ENCODE peak calls at places on chromosomes 16 and 17, in seven cellular contexts. One of them, this sample, is unnamed.

GRCh38 chr17:80119271-80119791 is 17.9 kb downstream of the GAA start:
- DNase-seq in H1: no peak
- DNase-seq in SK-N-SH: peak
- DNase-seq in K562: no peak
- DNase-seq in GM12878: no peak
- DNase-seq in HepG2: no peak
- DNase-seq in HCT116: no peak
- DNase-seq in this sample: no peak

GRCh38 chr16:30766206-30766921 is 4.2 kb downstream of the RNF40 start:
- DNase-seq in SK-N-SH: no peak
- DNase-seq in HCT116: no peak
- DNase-seq in HepG2: no peak
- DNase-seq in K562: no peak
- DNase-seq in GM12878: no peak
- DNase-seq in H1: no peak
- DNase-seq in this sample: no peak

GRCh38 chr16:49546735-49547134 is 173.1 kb downstream of the C16orf78 start:
- DNase-seq in HCT116: no peak
- DNase-seq in GM12878: no peak
- DNase-seq in K562: no peak
- DNase-seq in SK-N-SH: no peak
- DNase-seq in HepG2: no peak
- DNase-seq in H1: no peak
- DNase-seq in this sample: no peak

GRCh38 chr16:67163164-67163902 is 1.2 kb upstream of the HSF4 start:
- DNase-seq in HepG2: no peak
- DNase-seq in HCT116: no peak
- DNase-seq in K562: no peak
- DNase-seq in H1: no peak
- DNase-seq in SK-N-SH: peak
- DNase-seq in GM12878: no peak
- DNase-seq in this sample: no peak

GRCh38 chr17:47692895-47693666 is 880 bp upstream of the TBKBP1 start:
- DNase-seq in GM12878: no peak
- DNase-seq in SK-N-SH: peak
- DNase-seq in HCT116: no peak
- DNase-seq in HepG2: no peak
- DNase-seq in H1: no peak
- DNase-seq in K562: no peak
- DNase-seq in this sample: no peak

GRCh38 chr17:56913000-56913866 is 616 bp downstream of the TRIM25 start:
- DNase-seq in SK-N-SH: peak
- DNase-seq in H1: no peak
- DNase-seq in HCT116: no peak
- DNase-seq in HepG2: no peak
- DNase-seq in GM12878: no peak
- DNase-seq in K562: peak
- DNase-seq in this sample: no peak

GRCh38 chr17:37158290-37158689 is 209.5 kb downstream of the AATF start:
- DNase-seq in HCT116: no peak
- DNase-seq in K562: no peak
- DNase-seq in HepG2: no peak
- DNase-seq in GM12878: no peak
- DNase-seq in H1: no peak
- DNase-seq in SK-N-SH: no peak
- DNase-seq in this sample: no peak

GRCh38 chr17:20998571-20999043 is 44.2 kb downstream of the USP22 start:
- DNase-seq in K562: no peak
- DNase-seq in H1: no peak
- DNase-seq in HepG2: no peak
- DNase-seq in SK-N-SH: no peak
- DNase-seq in HCT116: no peak
- DNase-seq in GM12878: no peak
- DNase-seq in this sample: no peak

GRCh38 chr17:43755389-43755875 is 3.2 kb downstream of the SOST start:
- DNase-seq in GM12878: no peak
- DNase-seq in HCT116: no peak
- DNase-seq in SK-N-SH: no peak
- DNase-seq in HepG2: no peak
- DNase-seq in H1: peak
- DNase-seq in K562: no peak
- DNase-seq in this sample: no peak

GRCh38 chr17:77279448-77280303 is 138.9 kb downstream of the SEC14L1 start:
- DNase-seq in HepG2: peak
- DNase-seq in H1: no peak
- DNase-seq in K562: peak
- DNase-seq in SK-N-SH: peak
- DNase-seq in GM12878: no peak
- DNase-seq in HCT116: peak
- DNase-seq in this sample: no peak

GRCh38 chr17:36813957-36814356 is 123.3 kb upstream of the LHX1 start:
- DNase-seq in SK-N-SH: no peak
- DNase-seq in GM12878: no peak
- DNase-seq in H1: no peak
- DNase-seq in HCT116: no peak
- DNase-seq in HepG2: no peak
- DNase-seq in K562: no peak
- DNase-seq in this sample: no peak

GRCh38 chr17:28727727-28728363 is 743 bp upstream of the NEK8 start:
- DNase-seq in HCT116: peak
- DNase-seq in SK-N-SH: peak
- DNase-seq in H1: no peak
- DNase-seq in HepG2: peak
- DNase-seq in GM12878: peak
- DNase-seq in K562: peak
- DNase-seq in this sample: no peak

GRCh38 chr16:14486520-14487303 is 143.3 kb downstream of the PARN start:
- DNase-seq in HCT116: peak
- DNase-seq in HepG2: peak
- DNase-seq in GM12878: no peak
- DNase-seq in K562: peak
- DNase-seq in H1: no peak
- DNase-seq in SK-N-SH: peak
- DNase-seq in this sample: peak

GRCh38 chr16:1808691-1809090 is 15.2 kb upstream of the IGFALS start:
- DNase-seq in GM12878: no peak
- DNase-seq in H1: no peak
- DNase-seq in K562: no peak
- DNase-seq in SK-N-SH: no peak
- DNase-seq in HCT116: no peak
- DNase-seq in HepG2: no peak
- DNase-seq in this sample: no peak
- TF ChIP-seq JUND in GM12878: no peak
- TF ChIP-seq JUND in H1: no peak
- TF ChIP-seq JUND in K562: no peak
- TF ChIP-seq JUND in SK-N-SH: no peak
- TF ChIP-seq JUND in HCT116: no peak
- TF ChIP-seq JUND in HepG2: no peak
- TF ChIP-seq JUND in this sample: no peak

GRCh38 chr16:81035975-81036750 is 521 bp downstream of the ATMIN start:
- DNase-seq in K562: peak
- DNase-seq in H1: no peak
- DNase-seq in HCT116: no peak
- DNase-seq in SK-N-SH: peak
- DNase-seq in HepG2: peak
- DNase-seq in GM12878: no peak
- DNase-seq in this sample: peak
- TF ChIP-seq JUND in K562: no peak
- TF ChIP-seq JUND in H1: no peak
- TF ChIP-seq JUND in HCT116: no peak
- TF ChIP-seq JUND in SK-N-SH: no peak
- TF ChIP-seq JUND in HepG2: no peak
- TF ChIP-seq JUND in GM12878: no peak
- TF ChIP-seq JUND in this sample: no peak

GRCh38 chr16:74899786-74900185 is 85.1 kb downstream of the WDR59 start:
- DNase-seq in GM12878: no peak
- DNase-seq in HCT116: no peak
- DNase-seq in K562: no peak
- DNase-seq in H1: no peak
- DNase-seq in SK-N-SH: no peak
- DNase-seq in HepG2: no peak
- DNase-seq in this sample: no peak
- TF ChIP-seq JUND in GM12878: no peak
- TF ChIP-seq JUND in HCT116: no peak
- TF ChIP-seq JUND in K562: no peak
- TF ChIP-seq JUND in H1: no peak
- TF ChIP-seq JUND in SK-N-SH: no peak
- TF ChIP-seq JUND in HepG2: no peak
- TF ChIP-seq JUND in this sample: no peak

DNA sequence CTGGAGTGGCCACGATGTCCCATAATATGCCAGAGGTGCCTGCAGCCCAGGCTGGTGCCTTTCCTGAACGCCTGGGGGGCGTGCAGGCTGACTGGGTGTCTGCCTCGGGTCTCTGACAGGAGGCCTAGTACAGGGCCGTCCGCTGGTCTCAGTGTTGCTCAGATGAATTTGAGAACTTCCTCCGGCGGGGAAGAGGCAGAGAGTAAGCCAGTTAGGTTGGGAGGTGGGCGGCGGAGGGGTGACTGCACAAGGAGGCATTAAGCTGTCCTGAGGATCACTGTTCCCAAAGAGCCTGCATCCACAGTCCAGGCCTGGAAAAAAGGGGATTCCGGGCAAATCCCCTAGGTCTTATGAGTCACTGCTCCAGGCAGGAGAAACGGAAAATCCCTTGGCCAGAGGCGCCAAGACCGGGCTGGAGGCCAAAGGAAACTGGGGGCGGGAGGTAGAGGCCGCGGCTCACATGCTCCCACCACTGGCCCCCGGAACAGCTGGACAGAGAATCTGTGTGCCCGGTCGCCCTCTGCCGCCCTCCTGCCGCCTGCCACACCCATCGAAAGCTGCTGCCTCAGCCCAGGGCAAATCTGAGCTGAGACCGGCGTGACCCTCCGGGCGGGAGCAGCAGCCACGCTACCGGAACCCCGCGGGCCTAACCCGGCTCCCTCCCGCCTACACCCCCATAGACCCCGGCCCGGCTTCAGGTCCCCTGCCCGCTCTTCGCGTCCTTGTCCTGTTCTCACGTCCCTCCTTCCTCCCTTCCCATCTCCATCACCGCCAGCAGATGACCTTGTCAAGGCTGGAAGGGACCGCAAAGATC is 1.2 kb downstream of the TRIM47 start:
- DNase-seq in HepG2: peak
- DNase-seq in GM12878: no peak
- DNase-seq in H1: no peak
- DNase-seq in K562: no peak
- DNase-seq in SK-N-SH: peak
- DNase-seq in HCT116: peak
- DNase-seq in this sample: no peak
- TF ChIP-seq JUND in HepG2: peak
- TF ChIP-seq JUND in GM12878: no peak
- TF ChIP-seq JUND in H1: no peak
- TF ChIP-seq JUND in K562: no peak
- TF ChIP-seq JUND in SK-N-SH: peak
- TF ChIP-seq JUND in HCT116: no peak
- TF ChIP-seq JUND in this sample: no peak

DNA sequence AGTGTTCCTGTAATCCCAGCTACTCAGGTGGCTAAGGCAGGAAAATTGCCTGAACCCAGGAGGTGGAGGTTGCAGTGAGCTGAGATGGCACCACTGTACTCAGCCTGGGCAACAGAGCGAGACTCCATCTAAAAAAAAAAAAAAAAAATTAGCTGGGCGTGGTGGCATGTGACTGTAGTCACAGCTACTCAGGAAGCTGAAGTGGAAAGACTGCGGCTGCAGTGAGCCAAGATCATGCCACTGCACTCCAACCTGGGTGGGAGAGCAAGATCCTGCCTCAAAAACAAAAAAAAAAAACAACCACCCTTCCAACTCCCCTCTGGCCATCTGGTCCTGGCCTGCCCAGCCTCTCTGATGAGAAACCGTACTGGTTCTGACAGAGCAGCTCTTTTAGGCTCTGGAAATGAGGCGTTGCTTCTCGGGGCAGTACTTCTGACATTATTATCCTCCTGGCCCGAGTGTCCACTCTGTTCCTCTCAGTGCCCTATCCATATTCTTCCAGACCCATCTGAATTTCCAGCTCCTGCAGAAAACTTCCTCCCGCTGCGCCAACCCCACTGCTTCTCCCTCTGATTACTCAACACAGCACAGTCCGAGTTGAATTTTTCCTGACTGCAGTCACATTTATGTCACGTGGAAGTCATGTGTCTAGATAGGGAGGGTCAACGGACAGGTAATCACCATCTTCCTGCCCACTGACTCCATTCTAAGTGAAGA is 13.3 kb downstream of the GGA2 start:
- DNase-seq in SK-N-SH: no peak
- DNase-seq in H1: no peak
- DNase-seq in HCT116: no peak
- DNase-seq in K562: no peak
- DNase-seq in GM12878: no peak
- DNase-seq in HepG2: no peak
- DNase-seq in this sample: no peak
- TF ChIP-seq JUND in SK-N-SH: no peak
- TF ChIP-seq JUND in H1: no peak
- TF ChIP-seq JUND in HCT116: no peak
- TF ChIP-seq JUND in K562: no peak
- TF ChIP-seq JUND in GM12878: no peak
- TF ChIP-seq JUND in HepG2: no peak
- TF ChIP-seq JUND in this sample: no peak

DNA sequence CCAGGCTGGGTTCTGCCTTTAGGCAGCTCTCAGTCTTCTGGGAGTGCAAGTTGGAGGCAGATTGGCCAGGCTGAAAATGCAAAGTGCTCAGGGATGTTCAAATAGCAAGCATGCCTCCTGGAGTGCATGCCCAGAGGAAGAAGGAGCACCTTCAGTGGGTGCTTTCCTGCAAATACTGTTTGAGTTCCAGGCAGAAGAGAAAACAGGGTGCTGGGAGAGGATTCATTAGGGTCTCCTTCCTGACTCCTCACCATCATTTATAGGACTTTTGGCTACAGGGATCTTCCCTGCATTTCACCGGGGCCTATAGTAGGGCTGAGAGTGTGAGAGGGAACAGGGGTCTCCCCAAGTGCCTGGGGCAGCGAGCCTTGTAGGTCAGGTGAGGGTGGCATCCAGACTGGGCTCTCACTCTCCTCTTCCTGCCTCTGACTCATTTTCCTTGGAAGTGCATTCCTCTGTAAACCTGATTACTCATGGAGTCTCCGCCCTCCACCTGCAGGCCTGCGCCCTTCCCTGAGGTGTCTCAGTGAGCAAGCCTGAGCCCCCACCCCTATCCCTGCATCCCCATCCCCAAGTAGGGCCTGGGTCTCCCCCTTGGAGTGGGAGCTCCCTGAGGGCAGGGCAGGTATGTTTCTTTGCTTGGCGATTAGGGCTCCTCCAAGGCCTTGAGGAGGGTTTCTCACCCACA is 17.1 kb upstream of the TNS4 start:
- DNase-seq in GM12878: no peak
- DNase-seq in SK-N-SH: no peak
- DNase-seq in HepG2: no peak
- DNase-seq in H1: no peak
- DNase-seq in HCT116: peak
- DNase-seq in K562: no peak
- DNase-seq in this sample: no peak
- TF ChIP-seq JUND in GM12878: no peak
- TF ChIP-seq JUND in SK-N-SH: peak
- TF ChIP-seq JUND in HepG2: no peak
- TF ChIP-seq JUND in H1: no peak
- TF ChIP-seq JUND in HCT116: peak
- TF ChIP-seq JUND in K562: no peak
- TF ChIP-seq JUND in this sample: no peak